ENCODE peak calls at places on chromosomes 16 and 17, in six cellular contexts. M, S, U, I, O and R are unnamed samples. For H3K36me3, the result is how much of the 10 kb centered on the place peaks cover.

GRCh38 chr17:10600551-10600950 is 51.1 kb upstream of the MYH2 start:
- DNase-seq in I (no peak), M (no peak), S (no peak), O (no peak), U (no peak), R (peak)

GRCh38 chr17:21034350-21035235 is 8.2 kb downstream of the USP22 start:
- DNase-seq in M (peak), I (no peak), U (no peak), S (no peak), O (no peak), R (peak)

GRCh38 chr16:2874584-2875362 is 8.2 kb upstream of the FLYWCH2 start:
- DNase-seq in M (peak), O (peak), I (peak), S (peak), U (peak), R (peak)

GRCh38 chr17:73352261-73352660 is 40.5 kb upstream of the CDC42EP4 start:
- DNase-seq in I (no peak), M (no peak), U (no peak), O (no peak), S (no peak), R (no peak)

GRCh38 chr17:59167571-59168001 is 12.0 kb downstream of the PRR11 start:
- DNase-seq in M (peak), O (no peak), I (no peak), S (peak), U (no peak), R (peak)

GRCh38 chr16:4606354-4606753 is 8.3 kb downstream of the UBALD1 start:
- DNase-seq in S (no peak), I (no peak), M (no peak), U (no peak), O (no peak), R (no peak)

GRCh38 chr16:13307255-13307654 is 405.9 kb downstream of the SHISA9 start:
- DNase-seq in U (no peak), O (no peak), M (peak), I (no peak), S (no peak), R (no peak)

GRCh38 chr17:72580321-72581127 is 459.7 kb downstream of the SOX9 start:
- DNase-seq in M (no peak), U (peak), I (no peak), O (no peak), S (peak), R (no peak)

GRCh38 chr17:50270430-50271172 is 3.7 kb upstream of the TMEM92 start:
- DNase-seq in I (peak), S (no peak), M (peak), U (peak), O (no peak), R (peak)

GRCh38 chr16:17470002-17470870 is 524 bp downstream of the XYLT1 start:
- DNase-seq in S (peak), O (peak), U (peak), I (no peak), M (no peak), R (no peak)

GRCh38 chr17:49388692-49389513 is 25.8 kb downstream of the PHB1 start:
- DNase-seq in I (no peak), S (no peak), M (peak), U (no peak), O (no peak), R (no peak)

GRCh38 chr17:72162569-72162968 is 41.7 kb downstream of the SOX9 start:
- DNase-seq in S (no peak), I (no peak), O (no peak), M (no peak), U (no peak), R (no peak)

GRCh38 chr17:15257316-15257925 is 7.7 kb downstream of the PMP22 start:
- DNase-seq in U (peak), I (peak), S (peak), M (peak), O (peak), R (peak)

GRCh38 chr17:77779711-77780539 is 178.6 kb upstream of the TNRC6C start:
- DNase-seq in U (no peak), O (peak), S (no peak), M (peak), I (peak), R (peak)

GRCh38 chr16:22665803-22666202 is 148.2 kb upstream of the HS3ST2 start:
- DNase-seq in S (peak), O (no peak), I (no peak), M (no peak), U (no peak), R (no peak)

GRCh38 chr16:68539704-68540370 is 746 bp downstream of the ZFP90 start:
- DNase-seq in O (no peak), M (peak), I (no peak), S (no peak), U (peak), R (peak)

GRCh38 chr17:10729334-10730193 is at the start of gene TMEM220:
- DNase-seq in O (peak), S (peak), U (peak), M (peak), I (peak), R (peak)

GRCh38 chr16:54287758-54288591 is 1.4 kb upstream of the IRX3 start:
- DNase-seq in I (no peak), O (peak), M (no peak), U (no peak), S (peak), R (peak)

GRCh38 chr17:60345233-60345632 is 46.7 kb downstream of the USP32 start:
- DNase-seq in U (no peak), M (no peak), O (no peak), S (no peak), I (no peak), R (no peak)

GRCh38 chr17:66301864-66302741 is at the start of gene PRKCA:
- DNase-seq in O (peak), M (peak), S (peak), I (peak), U (peak), R (peak)

GRCh38 chr16:56108724-56109123 is 82.6 kb upstream of the GNAO1 start:
- DNase-seq in M (no peak), U (no peak), O (no peak), I (no peak), S (no peak), R (no peak)

GRCh38 chr17:83196973-83197880 is 117.8 kb downstream of the METRNL start:
- DNase-seq in U (no peak), M (no peak), I (no peak), S (no peak), O (no peak), R (no peak)

GRCh38 chr17:2222301-2222700 is 81.3 kb downstream of the SMG6 start:
- DNase-seq in M (no peak), S (no peak), O (no peak), I (no peak), U (no peak), R (no peak)

GRCh38 chr16:49780436-49780835 is 75.5 kb downstream of the ZNF423 start:
- DNase-seq in I (no peak), U (no peak), M (no peak), S (no peak), O (no peak), R (no peak)

GRCh38 chr17:4586043-4586442 is 1.7 kb downstream of the SMTNL2 start:
- DNase-seq in S (no peak), U (no peak), I (no peak), M (no peak), O (no peak), R (no peak)

GRCh38 chr16:52439171-52439701 is 107.7 kb downstream of the TOX3 start:
- DNase-seq in U (no peak), I (no peak), M (no peak), S (no peak), O (no peak), R (no peak)

GRCh38 chr17:48728232-48729231 is at the start of gene HOXB13:
- DNase-seq in S (peak), M (no peak), U (peak), I (peak), O (no peak), R (peak)

GRCh38 chr16:56311208-56312027 is 113.9 kb downstream of the AMFR start:
- DNase-seq in M (no peak), O (no peak), I (no peak), S (peak), U (no peak), R (no peak)

GRCh38 chr16:12158428-12158827 is 181.9 kb downstream of the SNX29 start:
- DNase-seq in U (no peak), I (no peak), O (no peak), S (no peak), M (peak), R (no peak)

GRCh38 chr17:17216776-17217175 is 10.6 kb upstream of the PLD6 start:
- DNase-seq in O (no peak), U (no peak), I (no peak), M (no peak), S (no peak), R (no peak)

GRCh38 chr17:17215575-17215974 is 9.4 kb upstream of the PLD6 start:
- DNase-seq in S (no peak), U (no peak), O (no peak), M (no peak), I (no peak), R (no peak)

GRCh38 chr17:17216236-17216635 is 10.1 kb upstream of the PLD6 start:
- DNase-seq in M (no peak), I (no peak), O (no peak), S (no peak), U (no peak), R (no peak)

GRCh38 chr17:17213775-17214174 is 7.6 kb upstream of the PLD6 start:
- DNase-seq in M (no peak), U (no peak), I (no peak), S (no peak), O (no peak), R (no peak)

DNA sequence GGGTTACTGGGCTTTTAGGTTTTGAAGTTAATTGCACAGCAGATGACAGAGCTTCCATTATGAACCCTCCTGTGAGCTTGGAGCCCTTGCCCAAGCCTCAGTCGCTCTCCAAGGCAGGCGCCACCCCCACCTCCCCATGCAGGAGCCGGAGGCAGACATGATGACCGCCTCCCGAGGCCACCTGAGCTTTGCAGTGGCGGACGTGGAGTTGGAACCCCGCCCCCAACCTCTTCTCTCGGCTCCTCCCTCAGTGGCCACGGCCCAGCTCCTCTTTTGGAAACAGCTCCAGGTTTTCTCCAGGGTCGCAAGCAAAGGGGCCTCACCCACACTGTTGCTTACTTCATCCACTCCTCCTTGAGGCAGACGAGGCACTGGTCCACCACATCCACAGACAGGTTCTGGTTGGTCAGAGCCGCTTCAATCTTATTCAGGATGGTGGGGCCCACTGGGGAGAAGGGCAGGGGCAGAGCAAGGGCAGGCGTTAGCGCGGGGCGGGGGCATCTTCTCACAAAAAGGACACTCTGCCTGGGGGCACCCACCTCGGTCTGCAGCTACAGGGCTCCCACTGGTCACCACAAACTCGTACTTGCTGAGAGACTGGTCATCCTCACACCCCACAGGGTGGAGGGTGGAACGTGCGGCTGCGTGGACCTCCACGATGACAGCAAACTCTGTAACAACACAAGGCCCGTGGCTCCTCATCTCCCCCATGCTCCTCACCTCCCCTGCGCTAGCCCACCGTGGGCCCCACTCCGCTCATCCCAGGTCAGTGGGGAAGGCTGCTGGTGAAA is 8.7 kb upstream of the PLD6 start:
- DNase-seq in S (no peak), I (no peak), O (no peak), U (no peak), M (no peak), R (no peak)
- H3K36me3 ChIP-seq in S (half or more), I (under half), O (under half), U (under half), M (under half), R (under half)

GRCh38 chr17:64484380-64484779 is 12.5 kb downstream of the POLG2 start:
- DNase-seq in U (no peak), O (no peak), S (no peak), I (no peak), M (no peak), R (no peak)

GRCh38 chr17:64492481-64493109 is 4.3 kb downstream of the POLG2 start:
- DNase-seq in U (no peak), I (no peak), S (no peak), M (no peak), O (no peak), R (no peak)

GRCh38 chr17:64491995-64492394 is 4.9 kb downstream of the POLG2 start:
- DNase-seq in O (no peak), S (no peak), U (no peak), I (no peak), M (peak), R (no peak)

GRCh38 chr17:64491034-64491860 is 5.6 kb downstream of the POLG2 start:
- DNase-seq in M (no peak), U (peak), S (peak), O (no peak), I (no peak), R (peak)

GRCh38 chr17:64488301-64488700 is 8.6 kb downstream of the POLG2 start:
- DNase-seq in M (no peak), S (no peak), I (no peak), U (no peak), O (no peak), R (no peak)
- H3K36me3 ChIP-seq in M (under half), S (half or more), I (under half), U (under half), O (under half), R (under half)

GRCh38 chr16:1362807-1363206 is 11.1 kb downstream of the GNPTG start:
- DNase-seq in I (peak), U (no peak), S (no peak), M (no peak), O (no peak), R (no peak)
- H3K36me3 ChIP-seq in I (under half), U (under half), S (under half), M (under half), O (under half), R (under half)

GRCh38 chr16:67333315-67333714 is 6.7 kb downstream of the LRRC36 start:
- DNase-seq in M (no peak), O (no peak), I (no peak), S (no peak), U (no peak), R (no peak)
- H3K36me3 ChIP-seq in M (under half), O (under half), I (under half), S (under half), U (under half), R (under half)

DNA sequence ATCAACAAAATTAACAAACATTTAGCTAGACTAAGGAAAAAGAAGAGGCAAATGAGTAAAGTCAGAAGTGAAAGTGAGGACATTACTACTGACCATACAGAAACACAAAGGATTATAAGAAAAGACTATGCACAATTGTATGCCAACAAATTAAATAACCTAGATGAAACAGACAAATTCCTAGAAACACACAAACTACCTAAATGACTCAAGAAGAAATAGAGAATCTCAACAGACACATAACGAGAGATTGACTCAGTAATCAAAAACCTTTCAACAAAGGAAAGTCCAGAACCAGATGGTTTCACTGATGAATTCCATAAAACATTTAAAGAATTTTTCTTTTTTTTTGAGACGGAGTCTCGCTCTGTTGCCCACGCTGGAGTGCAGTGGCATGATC is 35.7 kb upstream of the MYLK3 start:
- DNase-seq in M (peak), U (no peak), O (no peak), I (no peak), S (no peak), R (no peak)
- H3K36me3 ChIP-seq in M (under half), U (under half), O (under half), I (under half), S (under half), R (under half)

DNA sequence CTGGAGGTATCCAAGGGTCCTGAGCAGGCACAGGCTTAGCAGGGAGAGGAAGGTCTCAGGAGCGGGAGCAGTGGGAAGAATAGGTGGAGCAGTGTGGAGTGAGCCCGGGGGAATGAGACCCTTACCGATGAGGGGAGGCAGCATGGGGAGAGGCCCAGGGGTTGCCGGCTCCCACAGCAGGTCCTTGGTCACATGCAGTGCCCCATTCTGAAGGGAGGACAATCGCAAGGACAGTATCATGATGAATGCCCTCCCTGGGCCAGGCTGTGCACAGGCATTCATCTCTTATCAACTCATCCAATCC is 3.3 kb downstream of the TAF1C start:
- DNase-seq in M (no peak), S (no peak), U (no peak), O (no peak), I (no peak), R (no peak)
- H3K36me3 ChIP-seq in M (under half), S (under half), U (under half), O (under half), I (under half), R (under half)

DNA sequence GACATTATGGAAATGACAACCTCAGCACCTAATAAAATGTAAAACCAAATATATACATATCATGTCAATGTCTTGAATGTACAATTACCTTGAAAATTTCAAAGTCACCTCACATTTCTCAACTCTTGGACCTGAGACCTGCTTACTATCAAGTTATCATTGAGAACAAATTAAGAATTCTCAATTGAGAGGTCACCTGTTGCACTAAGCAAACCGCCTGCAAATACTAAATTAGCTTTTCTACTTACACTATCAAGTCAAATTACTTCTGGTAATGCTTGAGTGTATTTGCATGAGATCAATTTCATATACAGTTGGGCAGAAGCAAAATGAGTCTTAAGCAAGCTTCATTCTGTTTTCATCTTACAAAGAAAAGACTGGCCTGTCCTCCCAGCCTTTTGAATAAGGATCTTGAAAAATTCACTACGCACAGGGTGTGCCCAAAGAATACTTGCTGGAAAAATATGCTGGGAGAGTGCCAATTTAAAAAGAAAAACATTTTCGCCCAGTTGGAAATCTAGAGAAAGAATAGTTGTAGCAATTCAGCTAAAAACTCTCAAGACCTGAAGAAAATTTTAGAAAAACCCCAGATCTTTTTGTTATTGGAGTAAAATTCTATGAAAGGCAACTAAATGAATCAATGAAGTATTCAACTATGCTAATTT is 35.7 kb downstream of the KANSL1 start:
- DNase-seq in I (no peak), O (no peak), M (peak), U (no peak), S (no peak), R (peak)
- H3K36me3 ChIP-seq in I (under half), O (under half), M (under half), U (under half), S (under half), R (under half)

GRCh38 chr16:659618-660017 is 8.3 kb upstream of the RHOT2 start:
- DNase-seq in O (no peak), U (no peak), S (no peak), I (no peak), M (no peak), R (no peak)
- H3K36me3 ChIP-seq in O (under half), U (under half), S (under half), I (under half), M (under half), R (under half)

GRCh38 chr17:18198530-18198929 is 14.9 kb downstream of the ALKBH5 start:
- DNase-seq in U (no peak), I (no peak), O (no peak), S (no peak), M (no peak), R (no peak)
- H3K36me3 ChIP-seq in U (under half), I (under half), O (under half), S (half or more), M (under half), R (half or more)

DNA sequence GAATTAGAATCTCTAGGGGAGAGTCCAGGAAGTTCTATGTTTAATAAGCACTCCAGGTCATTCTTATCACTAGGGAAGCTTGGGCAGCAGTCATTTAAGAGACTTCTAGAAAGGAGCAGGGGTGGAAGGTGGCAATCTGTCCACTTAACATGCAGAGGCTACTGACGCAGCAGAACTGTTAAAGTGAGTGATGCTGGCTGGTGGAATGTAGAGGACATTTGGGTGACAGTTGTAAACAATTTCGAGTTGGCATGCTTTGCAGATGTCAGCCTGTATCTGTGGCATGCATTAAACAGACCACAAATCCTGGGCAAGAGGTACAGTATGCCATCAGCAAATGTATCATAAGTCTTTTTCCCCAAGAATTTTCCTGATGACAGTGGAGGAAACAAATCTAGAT is 40.5 kb upstream of the HS3ST3A1 start:
- DNase-seq in I (no peak), O (peak), M (no peak), U (no peak), S (no peak), R (peak)
- H3K36me3 ChIP-seq in I (under half), O (under half), M (under half), U (under half), S (under half), R (under half)